ENCODE peak calls at places on chromosome 20, in four cellular contexts. S is fibroblast of lung, G is fibroblast of mammary gland, W is breast epithelium. D is an unnamed sample.

GRCh38 chr20:62344782-62345181 is 22.3 kb downstream of the LAMA5 start:
- DNase-seq in S (peak; percentile 43), G (no peak), W (no peak), D (peak; percentile 39)

GRCh38 chr20:54345817-54346216 is 129.6 kb upstream of the DOK5 start:
- DNase-seq in S (peak; percentile 41), G (peak; percentile 59), W (no peak), D (no peak)

GRCh38 chr20:23477223-23477622 is 13.7 kb upstream of the CST8 start:
- DNase-seq in S (no peak), G (no peak), W (no peak), D (no peak)

GRCh38 chr20:47559141-47559540 is 57.5 kb downstream of the NCOA3 start:
- DNase-seq in S (no peak), G (no peak), W (no peak), D (no peak)

GRCh38 chr20:54745780-54746179 is 270.4 kb downstream of the DOK5 start:
- DNase-seq in S (no peak), G (no peak), W (no peak), D (no peak)

GRCh38 chr20:8545212-8545611 is 413.1 kb downstream of the PLCB1 start:
- DNase-seq in S (peak; percentile 73), G (peak; percentile 88), W (no peak), D (no peak)

GRCh38 chr20:51420111-51420510 is 122.4 kb downstream of the NFATC2 start:
- DNase-seq in S (peak; percentile 23), G (peak; percentile 53), W (no peak), D (no peak)

GRCh38 chr20:62824476-62825287 is 7.8 kb downstream of the COL9A3 start:
- DNase-seq in S (peak; percentile 52), G (no peak), W (peak; percentile 64), D (peak; percentile 72)

GRCh38 chr20:62845818-62846527 is 15.6 kb downstream of the TCFL5 start:
- DNase-seq in S (peak; percentile 78), G (peak; percentile 76), W (no peak), D (no peak)

GRCh38 chr20:60138263-60139127 is 180.3 kb downstream of the CDH26 start:
- DNase-seq in S (peak; percentile 27), G (no peak), W (no peak), D (peak; percentile 61)

GRCh38 chr20:35040090-35040489 is 52.5 kb downstream of the TRPC4AP start:
- DNase-seq in S (no peak), G (no peak), W (no peak), D (no peak)

GRCh38 chr20:15155848-15156401 is 818.5 kb upstream of the FLRT3 start:
- DNase-seq in S (no peak), G (no peak), W (no peak), D (no peak)

GRCh38 chr20:46128310-46129151 is 10.4 kb downstream of the CD40 start:
- DNase-seq in S (peak; percentile 9), G (no peak), W (no peak), D (no peak)

GRCh38 chr20:24034820-24035219 is 46.2 kb upstream of the GGTLC1 start:
- DNase-seq in S (no peak), G (no peak), W (no peak), D (no peak)

GRCh38 chr20:14829897-14830296 is 492.5 kb upstream of the FLRT3 start:
- DNase-seq in S (no peak), G (no peak), W (no peak), D (no peak)

GRCh38 chr20:35681953-35682352 is 17.2 kb downstream of the NFS1 start:
- DNase-seq in S (no peak), G (no peak), W (no peak), D (no peak)

GRCh38 chr20:10758446-10758845 is 84.6 kb upstream of the JAG1 start:
- DNase-seq in S (peak; percentile 30), G (no peak), W (no peak), D (no peak)

GRCh38 chr20:48238326-48238725 is 453.0 kb upstream of the SULF2 start:
- DNase-seq in S (peak; percentile 95), G (peak; percentile 65), W (no peak), D (no peak)

GRCh38 chr20:11451793-11452291 is 465.9 kb upstream of the BTBD3 start:
- DNase-seq in S (peak; percentile 81), G (peak; percentile 63), W (no peak), D (no peak)

GRCh38 chr20:40942775-40943174 is 85.8 kb upstream of the TOP1 start:
- DNase-seq in S (no peak), G (no peak), W (no peak), D (no peak)

GRCh38 chr20:15867899-15868298 is 705.3 kb downstream of the KIF16B start:
- DNase-seq in S (no peak), G (no peak), W (no peak), D (no peak)

GRCh38 chr20:63411151-63411897 is 50.2 kb upstream of the CHRNA4 start:
- DNase-seq in S (no peak), G (no peak), W (no peak), D (no peak)

GRCh38 chr20:418858-419365 is 10.8 kb downstream of the RBCK1 start:
- DNase-seq in S (no peak), G (no peak), W (no peak), D (no peak)

GRCh38 chr20:51800769-51801219 is 1.5 kb downstream of the SALL4 start:
- DNase-seq in S (peak; percentile 21), G (no peak), W (no peak), D (no peak)

GRCh38 chr20:9241232-9241692 is 172.4 kb downstream of the PLCB4 start:
- DNase-seq in S (peak; percentile 97), G (peak; percentile 82), W (no peak), D (no peak)

GRCh38 chr20:62921119-62921687 is 5.1 kb downstream of the DIDO1 start:
- DNase-seq in S (peak; percentile 56), G (peak; percentile 63), W (no peak), D (peak; percentile 79)

GRCh38 chr20:35144694-35145093 is 2.4 kb downstream of the EDEM2 start:
- DNase-seq in S (no peak), G (no peak), W (no peak), D (peak; percentile 77)

GRCh38 chr20:6122111-6122872 is 538 bp downstream of the FERMT1 start:
- DNase-seq in S (peak; percentile 56), G (peak; percentile 18), W (no peak), D (no peak)

GRCh38 chr20:35404614-35405259 is 7.0 kb downstream of the UQCC1 start:
- DNase-seq in S (no peak), G (no peak), W (no peak), D (no peak)

GRCh38 chr20:18587665-18588553 is at the start of gene DTD1:
- DNase-seq in S (peak; percentile 77), G (peak; percentile 86), W (peak; percentile 83), D (peak; percentile 96)

DNA sequence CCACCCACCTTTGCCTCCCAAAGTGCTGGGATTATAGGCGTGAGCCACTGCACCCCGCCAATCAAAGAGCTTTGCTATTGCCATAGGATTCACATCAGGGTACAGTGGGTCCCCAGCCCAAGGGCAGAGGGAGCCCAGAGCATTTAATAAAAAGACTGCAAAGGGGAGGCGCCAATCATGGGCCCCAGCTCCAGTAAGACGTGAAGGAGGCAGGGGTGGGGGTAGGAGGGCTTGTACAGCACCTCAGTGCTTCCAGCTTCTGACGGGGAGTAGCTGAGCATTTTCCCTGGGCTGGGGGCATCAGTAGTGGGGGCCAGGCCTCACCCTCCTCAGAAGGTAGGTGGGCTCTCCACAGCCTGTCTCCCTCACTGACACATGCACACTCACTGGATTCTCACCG is 1.5 kb downstream of the ADA start:
- DNase-seq in S (no peak), G (no peak), W (no peak), D (no peak)
- H3K4me3 ChIP-seq in S (no peak overlapping the region), G (no peak overlapping the region), W (no peak overlapping the region), D (no peak overlapping the region)

GRCh38 chr20:20594171-20594530 is 118.3 kb downstream of the RALGAPA2 start:
- DNase-seq in S (peak; percentile 15), G (peak; percentile 46), W (no peak), D (no peak)

DNA sequence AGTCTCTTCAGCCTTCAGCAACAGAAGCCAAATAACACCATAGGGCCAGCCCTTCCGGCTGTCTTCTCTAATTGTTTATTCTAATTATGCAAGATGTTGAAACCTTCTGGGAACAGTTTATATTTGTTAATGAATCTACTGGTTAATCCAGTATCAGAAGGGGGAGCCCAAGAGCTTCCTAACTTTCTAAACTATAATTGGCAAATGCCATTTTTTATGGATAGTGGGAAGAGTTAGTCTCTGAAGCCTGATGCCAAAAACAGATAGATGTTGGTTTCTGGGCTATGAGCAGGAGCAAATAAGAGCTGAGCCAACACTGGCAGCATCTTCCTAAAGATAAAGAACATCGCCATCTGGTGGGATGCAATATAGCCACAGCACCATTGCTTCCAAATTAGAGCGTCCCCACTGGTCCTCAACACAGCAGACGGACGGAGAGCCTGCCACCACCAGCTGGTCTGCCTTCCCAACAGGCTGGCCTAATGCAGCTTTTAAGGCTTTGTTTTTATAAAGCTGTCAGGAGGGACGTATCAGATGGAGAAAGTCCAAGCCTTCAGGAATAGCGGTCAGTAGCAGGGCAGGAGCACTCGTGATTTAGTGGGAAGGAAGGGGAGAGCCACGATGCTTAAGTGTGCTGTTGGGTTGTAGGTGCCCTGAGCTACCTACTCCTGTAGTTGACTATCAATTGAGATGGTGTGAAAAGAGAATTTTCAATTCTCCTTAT is 118.8 kb downstream of the RALGAPA2 start:
- DNase-seq in S (peak; percentile 48), G (peak; percentile 67), W (no peak), D (no peak)
- TF ChIP-seq CTCF in S (peak; percentile 71), G (peak; percentile 56), W (peak; percentile 17), D (no peak)

DNA sequence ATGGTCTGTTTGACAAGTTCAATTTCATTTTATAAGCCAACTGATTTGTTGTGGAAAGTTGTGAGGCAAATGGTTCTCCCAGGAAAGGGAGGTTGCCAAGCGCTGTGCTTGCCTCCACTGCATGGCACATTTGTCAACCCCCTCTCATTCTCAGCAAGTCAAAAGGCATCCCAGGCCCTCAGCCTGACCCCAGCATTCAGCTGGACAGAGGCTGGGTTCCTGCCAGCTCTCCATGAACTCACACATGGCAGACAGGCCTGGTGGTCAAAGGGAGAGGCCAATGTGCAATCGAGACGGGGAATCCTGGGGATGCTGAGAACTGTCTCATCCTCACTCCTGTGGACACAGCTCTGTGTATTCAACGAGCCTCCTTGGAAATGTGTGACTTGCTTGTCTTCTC is 106.1 kb upstream of the CDH4 start:
- DNase-seq in S (no peak), G (peak; percentile 21), W (no peak), D (no peak)
- H3K4me3 ChIP-seq in S (no peak overlapping the region), G (no peak overlapping the region), W (no peak overlapping the region), D (no peak overlapping the region)

DNA sequence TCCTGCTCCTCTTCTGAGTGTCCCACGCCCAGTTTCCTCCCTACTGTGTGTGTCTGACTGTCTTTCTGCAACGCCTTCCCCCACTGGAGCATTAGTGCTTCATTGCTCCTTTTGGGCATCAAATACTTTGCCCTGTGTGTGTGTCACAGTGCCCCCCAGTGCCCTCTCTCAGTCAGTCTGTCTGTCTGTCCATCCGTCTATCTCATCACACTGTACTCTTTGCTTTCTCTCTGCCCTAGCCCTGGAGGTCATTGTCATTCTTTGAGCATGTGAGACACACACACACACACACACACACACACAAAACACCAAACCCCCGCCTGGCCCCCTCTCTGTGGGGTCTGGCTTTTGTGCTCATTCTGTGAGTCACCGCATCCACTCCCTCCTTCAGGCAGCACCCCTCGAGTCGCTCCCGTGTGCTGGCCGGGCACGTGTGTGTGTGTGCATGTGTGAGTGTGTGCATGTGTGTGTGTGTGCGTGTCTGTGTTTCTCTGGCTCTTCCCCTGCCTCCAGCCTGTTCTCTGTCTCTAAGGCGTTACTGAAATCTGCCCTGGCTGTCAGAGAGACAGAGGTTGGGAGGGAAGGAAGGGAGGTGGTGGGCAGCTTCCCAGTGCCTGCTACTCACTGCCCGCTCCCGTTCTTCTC is 72.0 kb downstream of the SRC start:
- DNase-seq in S (peak; percentile 54), G (peak; percentile 25), W (no peak), D (no peak)
- TF ChIP-seq CTCF in S (no peak), G (no peak), W (no peak), D (no peak)